ENCODE peak calls at places on chromosomes 6 and 20, in eight cellular contexts. T, Q, C, V, U, N, X and I are unnamed samples.

GRCh38 chr6:168440520-168441433 is at the start of gene SMOC2:
- DNase-seq in C (peak), X (peak), N (no peak), Q (peak), V (no peak), U (no peak), T (no peak), I (no peak)

GRCh38 chr6:42404494-42404893 is 47.2 kb downstream of the TRERF1 start:
- DNase-seq in Q (peak), C (peak), V (no peak), U (peak), X (no peak), N (peak), T (peak), I (no peak)

GRCh38 chr20:5002077-5002413 is 735 bp upstream of the SLC23A2 start:
- DNase-seq in X (no peak), U (no peak), N (no peak), C (peak), Q (no peak), V (no peak), T (no peak), I (no peak)

GRCh38 chr6:163922562-163922961 is 508.0 kb downstream of the QKI start:
- DNase-seq in Q (no peak), X (no peak), N (no peak), U (no peak), V (no peak), T (no peak), C (no peak), I (no peak)

GRCh38 chr6:139407718-139408222 is 33.3 kb upstream of the CITED2 start:
- DNase-seq in C (no peak), X (no peak), Q (no peak), U (peak), T (peak), V (no peak), N (no peak), I (peak)

GRCh38 chr6:30364591-30364990 is 19.6 kb downstream of the RPP21 start:
- DNase-seq in T (no peak), X (no peak), U (no peak), Q (no peak), V (peak), N (no peak), C (no peak), I (no peak)

GRCh38 chr6:20846602-20847028 is 312.4 kb downstream of the CDKAL1 start:
- DNase-seq in Q (no peak), C (no peak), V (peak), U (no peak), N (no peak), X (no peak), T (peak), I (no peak)

GRCh38 chr20:40191573-40191972 is 497.5 kb downstream of the MAFB start:
- DNase-seq in N (no peak), Q (no peak), C (no peak), X (no peak), T (peak), U (no peak), V (no peak), I (no peak)

GRCh38 chr6:24240380-24240779 is 114.4 kb downstream of the NRSN1 start:
- DNase-seq in X (no peak), U (no peak), V (no peak), C (no peak), Q (no peak), N (no peak), T (no peak), I (no peak)

GRCh38 chr20:13068336-13068735 is 59.6 kb downstream of the SPTLC3 start:
- DNase-seq in C (no peak), Q (peak), N (no peak), U (no peak), X (no peak), T (no peak), V (no peak), I (no peak)

GRCh38 chr6:140559458-140559857 is 1185.0 kb upstream of the CITED2 start:
- DNase-seq in U (no peak), X (no peak), V (no peak), C (no peak), T (no peak), Q (no peak), N (no peak), I (no peak)

GRCh38 chr20:61299613-61300012 is 47.6 kb downstream of the CDH4 start:
- DNase-seq in V (no peak), C (no peak), U (no peak), Q (no peak), X (no peak), T (peak), N (no peak), I (no peak)

GRCh38 chr6:37653933-37654565 is 43.6 kb downstream of the MDGA1 start:
- DNase-seq in V (peak), N (no peak), T (peak), X (no peak), C (no peak), U (no peak), Q (peak), I (peak)

GRCh38 chr6:44731485-44732095 is 344.1 kb downstream of the CDC5L start:
- DNase-seq in N (no peak), Q (no peak), X (no peak), C (peak), T (no peak), V (no peak), U (no peak), I (peak)

GRCh38 chr6:44049163-44049988 is 77.9 kb downstream of the MRPL14 start:
- DNase-seq in T (peak), V (no peak), N (no peak), Q (peak), U (peak), X (no peak), C (no peak), I (no peak)

GRCh38 chr6:118725944-118726343 is 74.6 kb upstream of the CEP85L start:
- DNase-seq in U (no peak), C (no peak), N (peak), Q (no peak), T (no peak), X (no peak), V (peak), I (no peak)

GRCh38 chr6:170164271-170164900 is 126.5 kb downstream of the DLL1 start:
- DNase-seq in X (no peak), V (no peak), N (no peak), T (no peak), Q (no peak), U (no peak), C (no peak), I (no peak)

GRCh38 chr6:75331134-75331533 is 46.5 kb upstream of the TMEM30A start:
- DNase-seq in X (no peak), Q (no peak), V (no peak), T (peak), U (peak), N (no peak), C (no peak), I (peak)

GRCh38 chr20:2820084-2820895 is 4.1 kb downstream of the TMEM239 start:
- DNase-seq in Q (no peak), U (peak), X (no peak), V (no peak), C (no peak), T (peak), N (no peak), I (peak)

GRCh38 chr20:63352811-63353221 is 8.3 kb downstream of the CHRNA4 start:
- DNase-seq in T (no peak), C (no peak), N (no peak), V (no peak), U (no peak), X (no peak), Q (no peak), I (no peak)

GRCh38 chr6:35299674-35300073 is 2.1 kb downstream of the DEF6 start:
- DNase-seq in V (peak), Q (peak), T (no peak), X (no peak), C (no peak), U (no peak), N (no peak), I (no peak)

GRCh38 chr6:24929255-24929654 is 6.5 kb downstream of the RIPOR2 start:
- DNase-seq in Q (peak), X (no peak), N (no peak), T (no peak), C (no peak), V (no peak), U (no peak), I (no peak)

GRCh38 chr6:162385980-162386379 is 341.6 kb downstream of the PRKN start:
- DNase-seq in C (no peak), V (no peak), Q (no peak), X (no peak), T (peak), U (no peak), N (no peak), I (no peak)

GRCh38 chr20:34525709-34526416 is 9.6 kb downstream of the DYNLRB1 start:
- DNase-seq in Q (peak), N (no peak), V (no peak), C (no peak), T (peak), U (peak), X (no peak), I (peak)

GRCh38 chr20:36148439-36148838 is 6.1 kb upstream of the EPB41L1 start:
- DNase-seq in X (no peak), C (no peak), Q (no peak), V (no peak), N (no peak), T (no peak), U (no peak), I (no peak)